ENCODE peak calls at places on chromosomes 7 and 10, in ten cellular contexts. One of them, this sample, is unnamed.
A peak's percentile ranks its signal among the peaks of the same experiment; 100 is the strongest.

GRCh38 chr7:136412952-136413351 is 435.8 kb upstream of the MTPN start:
- DNase-seq in WERI-Rb-1: no peak
- DNase-seq in activated CD8-positive, alpha-beta T cell treated with anti-CD3 and anti-CD28 coated beads for 36 hours: no peak
- DNase-seq in colonic mucosa: no peak
- DNase-seq in ovary: no peak
- DNase-seq in stomach: no peak
- DNase-seq in CD4-positive, alpha-beta T cell: no peak
- DNase-seq in AG09319: no peak
- DNase-seq in body of pancreas: no peak
- DNase-seq in IMR-90: no peak
- DNase-seq in this sample: no peak

GRCh38 chr10:9814285-9814866 is 1203.3 kb upstream of the CELF2 start:
- DNase-seq in WERI-Rb-1: no peak
- DNase-seq in activated CD8-positive, alpha-beta T cell treated with anti-CD3 and anti-CD28 coated beads for 36 hours: no peak
- DNase-seq in colonic mucosa: no peak
- DNase-seq in ovary: no peak
- DNase-seq in stomach: no peak
- DNase-seq in CD4-positive, alpha-beta T cell: no peak
- DNase-seq in AG09319: no peak
- DNase-seq in body of pancreas: no peak
- DNase-seq in IMR-90: peak; percentile 52
- DNase-seq in this sample: no peak

GRCh38 chr7:152733286-152733934 is 26.1 kb upstream of the ACTR3B start:
- DNase-seq in WERI-Rb-1: no peak
- DNase-seq in activated CD8-positive, alpha-beta T cell treated with anti-CD3 and anti-CD28 coated beads for 36 hours: no peak
- DNase-seq in colonic mucosa: no peak
- DNase-seq in ovary: no peak
- DNase-seq in stomach: no peak
- DNase-seq in CD4-positive, alpha-beta T cell: no peak
- DNase-seq in AG09319: no peak
- DNase-seq in body of pancreas: no peak
- DNase-seq in IMR-90: no peak
- DNase-seq in this sample: no peak

GRCh38 chr10:88150338-88150737 is 286.9 kb downstream of the PTEN start:
- DNase-seq in WERI-Rb-1: no peak
- DNase-seq in activated CD8-positive, alpha-beta T cell treated with anti-CD3 and anti-CD28 coated beads for 36 hours: no peak
- DNase-seq in colonic mucosa: no peak
- DNase-seq in ovary: no peak
- DNase-seq in stomach: no peak
- DNase-seq in CD4-positive, alpha-beta T cell: no peak
- DNase-seq in AG09319: no peak
- DNase-seq in body of pancreas: no peak
- DNase-seq in IMR-90: peak; percentile 72
- DNase-seq in this sample: no peak

GRCh38 chr7:120731276-120731675 is 126.7 kb downstream of the TSPAN12 start:
- DNase-seq in WERI-Rb-1: no peak
- DNase-seq in activated CD8-positive, alpha-beta T cell treated with anti-CD3 and anti-CD28 coated beads for 36 hours: no peak
- DNase-seq in colonic mucosa: no peak
- DNase-seq in ovary: no peak
- DNase-seq in stomach: no peak
- DNase-seq in CD4-positive, alpha-beta T cell: no peak
- DNase-seq in AG09319: no peak
- DNase-seq in body of pancreas: no peak
- DNase-seq in IMR-90: no peak
- DNase-seq in this sample: no peak

GRCh38 chr10:123442901-123443300 is 223.3 kb upstream of the GPR26 start:
- DNase-seq in WERI-Rb-1: no peak
- DNase-seq in activated CD8-positive, alpha-beta T cell treated with anti-CD3 and anti-CD28 coated beads for 36 hours: no peak
- DNase-seq in colonic mucosa: no peak
- DNase-seq in ovary: no peak
- DNase-seq in stomach: no peak
- DNase-seq in CD4-positive, alpha-beta T cell: no peak
- DNase-seq in AG09319: no peak
- DNase-seq in body of pancreas: no peak
- DNase-seq in IMR-90: no peak
- DNase-seq in this sample: peak; percentile 77

GRCh38 chr10:31929986-31930675 is 1.5 kb upstream of the ARHGAP12 start:
- DNase-seq in WERI-Rb-1: peak; percentile 21
- DNase-seq in activated CD8-positive, alpha-beta T cell treated with anti-CD3 and anti-CD28 coated beads for 36 hours: peak; percentile 53
- DNase-seq in colonic mucosa: peak; percentile 30
- DNase-seq in ovary: no peak
- DNase-seq in stomach: no peak
- DNase-seq in CD4-positive, alpha-beta T cell: no peak
- DNase-seq in AG09319: no peak
- DNase-seq in body of pancreas: no peak
- DNase-seq in IMR-90: no peak
- DNase-seq in this sample: peak; percentile 18

GRCh38 chr7:140062528-140063299 is at the start of gene PARP12:
- DNase-seq in WERI-Rb-1: no peak
- DNase-seq in activated CD8-positive, alpha-beta T cell treated with anti-CD3 and anti-CD28 coated beads for 36 hours: peak; percentile 89
- DNase-seq in colonic mucosa: peak; percentile 95
- DNase-seq in ovary: peak; percentile 87
- DNase-seq in stomach: peak; percentile 93
- DNase-seq in CD4-positive, alpha-beta T cell: peak; percentile 80
- DNase-seq in AG09319: peak; percentile 61
- DNase-seq in body of pancreas: peak; percentile 84
- DNase-seq in IMR-90: peak; percentile 77
- DNase-seq in this sample: peak; percentile 92

GRCh38 chr7:136677456-136678365 is 190.7 kb upstream of the CHRM2 start:
- DNase-seq in WERI-Rb-1: no peak
- DNase-seq in activated CD8-positive, alpha-beta T cell treated with anti-CD3 and anti-CD28 coated beads for 36 hours: no peak
- DNase-seq in colonic mucosa: no peak
- DNase-seq in ovary: no peak
- DNase-seq in stomach: no peak
- DNase-seq in CD4-positive, alpha-beta T cell: no peak
- DNase-seq in AG09319: peak; percentile 11
- DNase-seq in body of pancreas: no peak
- DNase-seq in IMR-90: peak; percentile 63
- DNase-seq in this sample: no peak

GRCh38 chr10:43395571-43396060 is 13.4 kb downstream of the HNRNPF start:
- DNase-seq in WERI-Rb-1: peak; percentile 63
- DNase-seq in activated CD8-positive, alpha-beta T cell treated with anti-CD3 and anti-CD28 coated beads for 36 hours: peak; percentile 64
- DNase-seq in colonic mucosa: no peak
- DNase-seq in ovary: no peak
- DNase-seq in stomach: no peak
- DNase-seq in CD4-positive, alpha-beta T cell: no peak
- DNase-seq in AG09319: no peak
- DNase-seq in body of pancreas: peak; percentile 22
- DNase-seq in IMR-90: peak; percentile 28
- DNase-seq in this sample: no peak

GRCh38 chr10:36730316-36730715 is 395.1 kb upstream of the ANKRD30A start:
- DNase-seq in WERI-Rb-1: no peak
- DNase-seq in activated CD8-positive, alpha-beta T cell treated with anti-CD3 and anti-CD28 coated beads for 36 hours: no peak
- DNase-seq in colonic mucosa: no peak
- DNase-seq in ovary: no peak
- DNase-seq in stomach: no peak
- DNase-seq in CD4-positive, alpha-beta T cell: no peak
- DNase-seq in AG09319: no peak
- DNase-seq in body of pancreas: no peak
- DNase-seq in IMR-90: peak; percentile 35
- DNase-seq in this sample: no peak

GRCh38 chr10:4512557-4513286 is 313.3 kb upstream of the AKR1E2 start:
- DNase-seq in WERI-Rb-1: peak; percentile 27
- DNase-seq in activated CD8-positive, alpha-beta T cell treated with anti-CD3 and anti-CD28 coated beads for 36 hours: peak; percentile 29
- DNase-seq in colonic mucosa: peak; percentile 39
- DNase-seq in ovary: no peak
- DNase-seq in stomach: peak; percentile 37
- DNase-seq in CD4-positive, alpha-beta T cell: no peak
- DNase-seq in AG09319: no peak
- DNase-seq in body of pancreas: peak; percentile 37
- DNase-seq in IMR-90: peak; percentile 71
- DNase-seq in this sample: no peak

GRCh38 chr10:19310121-19310520 is 261.5 kb downstream of the MALRD1 start:
- DNase-seq in WERI-Rb-1: no peak
- DNase-seq in activated CD8-positive, alpha-beta T cell treated with anti-CD3 and anti-CD28 coated beads for 36 hours: no peak
- DNase-seq in colonic mucosa: no peak
- DNase-seq in ovary: no peak
- DNase-seq in stomach: no peak
- DNase-seq in CD4-positive, alpha-beta T cell: no peak
- DNase-seq in AG09319: no peak
- DNase-seq in body of pancreas: no peak
- DNase-seq in IMR-90: peak; percentile 7
- DNase-seq in this sample: no peak

GRCh38 chr7:45682358-45682735 is 108.2 kb downstream of the ADCY1 start:
- DNase-seq in WERI-Rb-1: no peak
- DNase-seq in activated CD8-positive, alpha-beta T cell treated with anti-CD3 and anti-CD28 coated beads for 36 hours: no peak
- DNase-seq in colonic mucosa: peak; percentile 11
- DNase-seq in ovary: no peak
- DNase-seq in stomach: peak; percentile 17
- DNase-seq in CD4-positive, alpha-beta T cell: no peak
- DNase-seq in AG09319: no peak
- DNase-seq in body of pancreas: no peak
- DNase-seq in IMR-90: no peak
- DNase-seq in this sample: no peak

GRCh38 chr7:142461437-142461836 is 203.6 kb upstream of the PRSS58 start:
- DNase-seq in WERI-Rb-1: no peak
- DNase-seq in activated CD8-positive, alpha-beta T cell treated with anti-CD3 and anti-CD28 coated beads for 36 hours: no peak
- DNase-seq in colonic mucosa: no peak
- DNase-seq in ovary: no peak
- DNase-seq in stomach: no peak
- DNase-seq in CD4-positive, alpha-beta T cell: no peak
- DNase-seq in AG09319: peak; percentile 68
- DNase-seq in body of pancreas: no peak
- DNase-seq in IMR-90: peak; percentile 98
- DNase-seq in this sample: no peak

GRCh38 chr7:29854257-29854938 is 48.1 kb downstream of the WIPF3 start:
- DNase-seq in WERI-Rb-1: no peak
- DNase-seq in activated CD8-positive, alpha-beta T cell treated with anti-CD3 and anti-CD28 coated beads for 36 hours: no peak
- DNase-seq in colonic mucosa: no peak
- DNase-seq in ovary: no peak
- DNase-seq in stomach: no peak
- DNase-seq in CD4-positive, alpha-beta T cell: no peak
- DNase-seq in AG09319: no peak
- DNase-seq in body of pancreas: no peak
- DNase-seq in IMR-90: no peak
- DNase-seq in this sample: no peak
- TF ChIP-seq CTCF in WERI-Rb-1: no peak
- TF ChIP-seq CTCF in activated CD8-positive, alpha-beta T cell treated with anti-CD3 and anti-CD28 coated beads for 36 hours: no peak
- TF ChIP-seq CTCF in colonic mucosa: no peak
- TF ChIP-seq CTCF in ovary: no peak
- TF ChIP-seq CTCF in stomach: no peak
- TF ChIP-seq CTCF in CD4-positive, alpha-beta T cell: no peak
- TF ChIP-seq CTCF in AG09319: no peak
- TF ChIP-seq CTCF in body of pancreas: no peak
- TF ChIP-seq CTCF in IMR-90: no peak
- TF ChIP-seq CTCF in this sample: no peak

DNA sequence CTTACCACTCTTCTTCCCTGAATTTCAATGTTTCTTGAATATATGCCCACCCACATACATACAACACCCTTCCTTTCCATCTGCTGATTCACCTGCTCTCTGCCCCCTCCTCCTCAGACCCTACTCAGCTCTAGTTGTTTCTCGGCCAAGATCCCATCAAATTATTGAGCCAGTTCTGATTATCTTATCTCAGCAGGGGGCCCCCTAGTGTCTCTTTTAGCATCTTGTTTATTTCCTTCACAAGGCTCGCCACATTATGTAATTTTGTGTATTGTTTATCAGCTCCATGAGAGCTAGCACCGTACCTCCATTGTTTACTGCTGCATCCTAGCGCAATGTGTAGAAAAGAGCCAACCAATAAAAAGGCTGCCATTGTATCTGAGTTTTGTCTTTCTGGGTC is 71.9 kb downstream of the FAM13C start:
- DNase-seq in WERI-Rb-1: no peak
- DNase-seq in activated CD8-positive, alpha-beta T cell treated with anti-CD3 and anti-CD28 coated beads for 36 hours: no peak
- DNase-seq in colonic mucosa: no peak
- DNase-seq in ovary: no peak
- DNase-seq in stomach: no peak
- DNase-seq in CD4-positive, alpha-beta T cell: no peak
- DNase-seq in AG09319: no peak
- DNase-seq in body of pancreas: no peak
- DNase-seq in IMR-90: no peak
- DNase-seq in this sample: peak; percentile 11
- TF ChIP-seq CTCF in WERI-Rb-1: no peak
- TF ChIP-seq CTCF in activated CD8-positive, alpha-beta T cell treated with anti-CD3 and anti-CD28 coated beads for 36 hours: no peak
- TF ChIP-seq CTCF in colonic mucosa: no peak
- TF ChIP-seq CTCF in ovary: no peak
- TF ChIP-seq CTCF in stomach: no peak
- TF ChIP-seq CTCF in CD4-positive, alpha-beta T cell: no peak
- TF ChIP-seq CTCF in AG09319: no peak
- TF ChIP-seq CTCF in body of pancreas: no peak
- TF ChIP-seq CTCF in IMR-90: no peak
- TF ChIP-seq CTCF in this sample: no peak

DNA sequence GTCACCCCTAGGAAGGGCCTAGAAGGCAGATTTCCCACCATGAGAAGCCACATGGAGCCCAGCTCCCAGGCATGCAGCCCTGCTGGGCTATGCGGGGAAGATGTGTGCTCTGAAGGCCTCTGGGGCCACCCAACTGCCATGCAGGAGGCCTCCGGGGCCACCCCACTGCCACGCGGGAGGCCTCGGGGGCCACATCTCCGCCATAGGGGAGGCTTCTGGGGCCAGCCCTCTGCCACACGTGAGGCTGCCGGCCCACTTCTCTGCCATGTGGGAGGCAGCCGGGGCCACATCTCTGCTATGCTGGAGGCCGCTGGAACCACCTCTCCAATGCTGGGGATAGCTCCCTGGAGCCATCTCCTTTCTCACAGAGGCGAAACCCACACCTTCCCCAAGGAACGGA is 451.8 kb downstream of the DNAJB6 start:
- DNase-seq in WERI-Rb-1: no peak
- DNase-seq in activated CD8-positive, alpha-beta T cell treated with anti-CD3 and anti-CD28 coated beads for 36 hours: no peak
- DNase-seq in colonic mucosa: no peak
- DNase-seq in ovary: no peak
- DNase-seq in stomach: no peak
- DNase-seq in CD4-positive, alpha-beta T cell: no peak
- DNase-seq in AG09319: no peak
- DNase-seq in body of pancreas: no peak
- DNase-seq in IMR-90: no peak
- DNase-seq in this sample: no peak
- TF ChIP-seq CTCF in WERI-Rb-1: no peak
- TF ChIP-seq CTCF in activated CD8-positive, alpha-beta T cell treated with anti-CD3 and anti-CD28 coated beads for 36 hours: no peak
- TF ChIP-seq CTCF in colonic mucosa: no peak
- TF ChIP-seq CTCF in ovary: no peak
- TF ChIP-seq CTCF in stomach: no peak
- TF ChIP-seq CTCF in CD4-positive, alpha-beta T cell: no peak
- TF ChIP-seq CTCF in AG09319: no peak
- TF ChIP-seq CTCF in body of pancreas: no peak
- TF ChIP-seq CTCF in IMR-90: no peak
- TF ChIP-seq CTCF in this sample: no peak

DNA sequence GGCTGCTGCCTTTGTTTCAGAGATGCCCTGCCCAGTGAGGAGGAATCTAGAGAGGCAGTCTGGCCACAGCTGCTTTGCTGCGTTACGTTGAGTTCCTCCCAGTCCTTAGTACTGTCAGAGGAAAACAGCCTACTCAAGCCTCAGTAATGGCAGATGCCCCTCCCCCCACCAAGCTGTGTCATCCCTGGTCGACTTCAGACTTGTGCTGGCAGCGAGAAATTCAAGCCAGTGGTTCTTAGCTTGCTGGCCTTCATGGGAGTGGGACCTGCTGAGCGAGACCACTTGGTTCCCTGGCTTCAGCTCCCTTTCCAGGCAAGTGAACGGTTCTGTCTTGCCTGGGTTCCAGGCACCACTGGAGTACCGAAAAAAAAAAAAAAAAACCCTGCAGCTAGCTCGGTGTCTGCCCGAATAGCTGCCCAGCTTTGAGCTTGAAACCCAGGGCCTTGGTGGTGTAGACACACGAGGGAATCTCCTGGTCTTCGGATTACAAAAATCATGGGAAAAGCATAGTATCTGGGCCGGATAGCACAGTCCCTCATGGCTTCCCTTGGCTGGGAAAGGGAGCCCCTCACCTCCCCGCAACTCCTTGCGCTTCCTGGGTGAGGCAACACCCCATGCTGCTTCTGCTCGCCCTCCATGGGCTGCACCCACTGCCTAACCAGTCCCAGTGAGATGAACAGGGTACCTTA is 9.1 kb downstream of the SDHAF3 start:
- DNase-seq in WERI-Rb-1: peak; percentile 34
- DNase-seq in activated CD8-positive, alpha-beta T cell treated with anti-CD3 and anti-CD28 coated beads for 36 hours: no peak
- DNase-seq in colonic mucosa: no peak
- DNase-seq in ovary: no peak
- DNase-seq in stomach: no peak
- DNase-seq in CD4-positive, alpha-beta T cell: no peak
- DNase-seq in AG09319: no peak
- DNase-seq in body of pancreas: no peak
- DNase-seq in IMR-90: peak; percentile 32
- DNase-seq in this sample: no peak
- TF ChIP-seq CTCF in WERI-Rb-1: no peak
- TF ChIP-seq CTCF in activated CD8-positive, alpha-beta T cell treated with anti-CD3 and anti-CD28 coated beads for 36 hours: no peak
- TF ChIP-seq CTCF in colonic mucosa: no peak
- TF ChIP-seq CTCF in ovary: no peak
- TF ChIP-seq CTCF in stomach: no peak
- TF ChIP-seq CTCF in CD4-positive, alpha-beta T cell: no peak
- TF ChIP-seq CTCF in AG09319: no peak
- TF ChIP-seq CTCF in body of pancreas: no peak
- TF ChIP-seq CTCF in IMR-90: no peak
- TF ChIP-seq CTCF in this sample: no peak